ENCODE peak calls at places on chromosomes 1 and 21, in six cellular contexts. O is type B pancreatic cell; U is cardiac fibroblast; L is NB4; B is CD4-positive, alpha-beta T cell; R is IMR-90. N is an unnamed sample.
A peak's percentile ranks its signal among the peaks of the same experiment; 100 is the strongest.

GRCh38 chr1:209670441-209671082 is 4.7 kb upstream of the G0S2 start:
- DNase-seq in R (no peak), O (no peak), U (no peak), B (no peak), L (no peak), N (no peak)

GRCh38 chr1:17189632-17190525 is 15.0 kb upstream of the PADI1 start:
- DNase-seq in R (peak; percentile 92), B (no peak), O (peak; percentile 63), L (no peak), U (peak; percentile 97), N (peak; percentile 95)

GRCh38 chr1:106049595-106049994 is 1006.9 kb upstream of the PRMT6 start:
- DNase-seq in L (no peak), R (no peak), U (no peak), O (no peak), B (no peak), N (no peak)

GRCh38 chr1:66553846-66554245 is 19.9 kb downstream of the SGIP1 start:
- DNase-seq in O (no peak), R (peak; percentile 81), B (no peak), U (peak; percentile 61), L (no peak), N (peak; percentile 45)

GRCh38 chr1:21547876-21548275 is 38.7 kb downstream of the ALPL start:
- DNase-seq in R (no peak), U (no peak), O (no peak), L (no peak), B (no peak), N (no peak)

GRCh38 chr1:64519921-64520320 is 50.0 kb downstream of the CACHD1 start:
- DNase-seq in R (peak; percentile 56), O (no peak), U (peak; percentile 71), B (no peak), L (no peak), N (no peak)

GRCh38 chr21:41641821-41642368 is 125.0 kb downstream of the RIPK4 start:
- DNase-seq in B (no peak), U (peak; percentile 95), R (peak; percentile 94), L (no peak), O (no peak), N (peak; percentile 86)

GRCh38 chr1:47996060-47996405 is 1.2 kb downstream of the TRABD2B start:
- DNase-seq in U (no peak), R (no peak), L (no peak), B (no peak), O (no peak), N (no peak)

GRCh38 chr1:88608139-88608943 is 75.7 kb upstream of the PKN2 start:
- DNase-seq in L (peak; percentile 51), B (no peak), U (peak; percentile 62), O (no peak), R (peak; percentile 37), N (peak; percentile 51)

GRCh38 chr1:21355956-21356355 is 65.7 kb upstream of the ECE1 start:
- DNase-seq in O (no peak), L (no peak), U (no peak), B (no peak), R (no peak), N (peak; percentile 67)

GRCh38 chr1:158019177-158019868 is 25.9 kb downstream of the KIRREL1 start:
- DNase-seq in U (peak; percentile 95), L (no peak), B (no peak), R (peak; percentile 94), O (no peak), N (peak; percentile 85)

GRCh38 chr1:5745776-5746610 is 246.2 kb downstream of the NPHP4 start:
- DNase-seq in U (peak; percentile 62), L (peak; percentile 78), B (peak; percentile 26), R (peak; percentile 13), O (no peak), N (peak; percentile 75)

GRCh38 chr1:164648211-164649080 is 89.5 kb downstream of the PBX1 start:
- DNase-seq in L (no peak), B (no peak), O (no peak), U (no peak), R (peak; percentile 31), N (peak; percentile 38)

GRCh38 chr1:211352465-211352864 is 25.8 kb downstream of the TRAF5 start:
- DNase-seq in O (no peak), L (no peak), R (no peak), U (no peak), B (no peak), N (no peak)

GRCh38 chr1:246753670-246754535 is 29.7 kb downstream of the SCCPDH start:
- DNase-seq in R (peak; percentile 68), U (peak; percentile 77), O (peak; percentile 74), B (peak; percentile 26), L (peak; percentile 84), N (peak; percentile 65)

GRCh38 chr1:157136133-157136532 is 2.1 kb downstream of the ETV3 start:
- DNase-seq in B (no peak), R (no peak), L (no peak), O (no peak), U (no peak), N (peak; percentile 63)

GRCh38 chr1:201054030-201054635 is 30.6 kb upstream of the KIF21B start:
- DNase-seq in R (no peak), L (no peak), U (no peak), B (no peak), O (no peak), N (no peak)

DNA sequence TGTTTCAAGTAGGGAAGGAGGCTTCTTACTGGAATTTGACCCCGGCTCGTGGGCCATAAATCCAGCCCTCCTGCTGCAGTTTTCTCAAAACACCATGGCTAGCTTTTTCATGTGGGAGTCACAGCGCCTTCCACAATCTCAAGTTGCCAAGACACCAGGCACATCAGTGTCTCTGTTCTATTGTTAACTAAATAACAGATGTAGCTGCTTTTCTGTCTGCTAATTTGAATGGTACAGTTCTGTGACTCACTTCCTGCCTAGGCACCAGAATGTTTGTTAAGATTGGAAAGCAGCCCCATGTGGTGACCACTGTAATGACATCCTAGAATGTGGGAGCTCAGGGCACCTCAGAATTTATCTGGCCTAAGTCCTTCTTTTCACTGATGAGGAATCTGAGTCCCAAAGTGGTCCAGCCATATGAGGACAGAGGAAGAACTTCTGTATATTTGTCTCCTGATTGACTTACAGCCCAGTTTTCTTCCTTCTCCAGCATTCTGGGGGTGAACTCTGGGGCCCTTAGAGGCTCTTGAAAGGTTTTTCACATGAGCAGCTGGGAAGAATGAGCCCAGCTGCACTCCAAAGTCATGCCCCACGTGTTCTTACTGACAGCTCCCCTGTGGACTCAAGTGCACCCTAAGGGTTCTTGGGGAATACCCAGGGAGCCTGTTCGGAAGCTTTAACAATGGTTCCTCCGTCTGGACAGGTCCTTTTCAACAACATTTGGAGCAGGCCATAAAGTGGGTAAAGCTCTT is 27.5 kb downstream of the TRIM45 start:
- DNase-seq in O (no peak), B (no peak), R (peak; percentile 75), L (peak; percentile 52), U (peak; percentile 83), N (peak; percentile 82)
- TF ChIP-seq CTCF in O (peak; percentile 61), B (peak; percentile 31), R (peak; percentile 47), L (no peak), U (peak; percentile 50), N (peak; percentile 59)

GRCh38 chr1:74415935-74416334 is 96.5 kb downstream of the LRRC53 start:
- DNase-seq in R (no peak), U (no peak), L (no peak), B (no peak), O (no peak), N (no peak)

GRCh38 chr1:74423476-74423875 is 88.9 kb downstream of the LRRC53 start:
- DNase-seq in R (peak; percentile 79), O (no peak), B (no peak), U (no peak), L (no peak), N (no peak)

GRCh38 chr1:74422379-74423155 is 89.8 kb downstream of the LRRC53 start:
- DNase-seq in U (no peak), O (no peak), B (no peak), R (peak; percentile 76), L (no peak), N (peak; percentile 2)

GRCh38 chr1:74419611-74420010 is 92.8 kb downstream of the LRRC53 start:
- DNase-seq in L (no peak), O (no peak), B (no peak), U (no peak), R (no peak), N (no peak)

GRCh38 chr1:74420497-74420896 is 91.9 kb downstream of the LRRC53 start:
- DNase-seq in B (no peak), L (no peak), R (no peak), U (no peak), O (no peak), N (no peak)
- TF ChIP-seq CTCF in B (no peak), L (no peak), R (no peak), U (no peak), O (no peak), N (no peak)

DNA sequence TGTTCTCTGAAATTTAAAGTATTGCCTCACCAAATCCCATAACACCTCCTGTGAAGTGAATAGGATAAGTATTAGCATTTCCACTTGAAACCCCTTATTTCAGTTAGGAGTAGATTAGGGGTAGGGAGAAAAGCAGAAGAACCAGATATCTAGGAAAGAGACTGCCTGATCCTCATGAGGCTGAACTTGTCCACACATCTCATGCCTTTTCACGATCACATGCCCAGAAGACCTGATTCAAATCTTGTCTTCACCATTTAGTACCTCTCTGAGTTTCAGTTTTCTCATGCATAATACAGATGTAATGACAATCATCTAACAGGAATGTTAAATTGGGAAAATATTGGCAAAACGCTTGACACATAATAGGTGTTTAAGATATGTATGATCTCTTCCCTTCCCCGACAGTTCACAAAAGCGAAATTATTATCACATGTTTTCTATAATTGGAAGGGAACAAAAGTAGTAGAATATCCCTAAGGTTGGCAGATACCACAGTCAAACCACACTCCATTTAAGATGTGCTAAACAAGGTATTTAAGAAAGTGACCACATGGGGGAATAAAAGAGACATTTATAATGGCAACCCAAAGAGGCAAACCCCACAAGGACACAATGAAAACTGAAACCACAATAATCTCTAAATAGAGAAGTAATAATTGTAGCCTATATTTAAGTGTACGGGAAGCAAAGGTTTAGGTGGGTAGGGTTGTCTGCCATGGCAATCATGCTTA is 25.2 kb downstream of the GFI1 start:
- DNase-seq in O (no peak), R (no peak), L (peak; percentile 85), U (peak; percentile 31), B (no peak), N (no peak)
- TF ChIP-seq CTCF in O (no peak), R (no peak), L (no peak), U (no peak), B (no peak), N (no peak)

GRCh38 chr21:38533887-38534286 is 35.6 kb upstream of the ERG start:
- DNase-seq in R (no peak), B (no peak), O (no peak), L (no peak), U (no peak), N (peak; percentile 5)

GRCh38 chr21:38534591-38534990 is 36.3 kb upstream of the ERG start:
- DNase-seq in B (no peak), L (no peak), R (no peak), O (no peak), U (no peak), N (no peak)

GRCh38 chr21:38531610-38532009 is 33.3 kb upstream of the ERG start:
- DNase-seq in L (no peak), O (no peak), U (peak; percentile 2), R (no peak), B (no peak), N (peak; percentile 10)

GRCh38 chr21:38527737-38528136 is 29.5 kb upstream of the ERG start:
- DNase-seq in U (no peak), O (no peak), B (no peak), L (no peak), R (no peak), N (no peak)

DNA sequence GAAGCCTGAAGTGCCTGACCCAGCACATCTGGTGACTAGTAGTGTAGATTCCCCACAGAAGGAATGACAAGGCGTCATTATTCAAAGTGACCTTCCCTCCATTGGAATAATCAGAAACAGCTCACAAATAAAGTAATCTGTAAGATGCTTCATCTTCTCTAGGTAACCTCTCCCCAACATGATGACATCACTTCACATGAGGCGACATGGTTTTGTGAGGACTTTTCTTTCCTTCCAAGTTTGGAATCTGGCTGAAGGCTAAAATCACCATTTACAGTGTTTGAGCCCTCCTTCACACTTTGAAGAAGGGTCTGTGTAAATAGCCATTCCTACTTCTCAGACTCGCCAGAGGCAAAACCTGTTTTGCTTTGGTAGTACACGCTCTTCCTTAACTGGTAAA is 32.9 kb upstream of the ERG start:
- DNase-seq in O (no peak), L (no peak), U (no peak), R (no peak), B (no peak), N (no peak)
- TF ChIP-seq CTCF in O (no peak), L (no peak), U (no peak), R (no peak), B (no peak), N (no peak)